ENCODE peak calls at places on chromosomes 12 and 14, in ten cellular contexts. S is neural progenitor cell; T is endothelial cell of umbilical vein; H is CD8-positive, alpha-beta T cell; O is WTC11; J is glutamatergic neuron; F is coronary artery; U is foreskin fibroblast; L is HFFc6; G is pancreas. K is an unnamed sample.
A peak's percentile ranks its signal among the peaks of the same experiment; 100 is the strongest.

GRCh38 chr12:24696800-24697199 is 252.1 kb downstream of the BCAT1 start:
- DNase-seq in L (no peak), U (no peak), T (no peak), H (no peak), F (no peak), G (no peak), J (no peak), O (no peak), S (no peak), K (no peak)

GRCh38 chr12:104494137-104494815 is 37.5 kb downstream of the CHST11 start:
- DNase-seq in G (no peak), T (no peak), J (no peak), H (peak; percentile 59), S (no peak), F (no peak), U (peak; percentile 45), O (no peak), L (no peak), K (no peak)

GRCh38 chr12:9731797-9732196 is 1.1 kb downstream of the CLECL1 start:
- DNase-seq in T (no peak), S (no peak), O (no peak), F (no peak), L (no peak), H (no peak), U (no peak), G (no peak), J (no peak), K (no peak)

GRCh38 chr12:44317651-44318126 is 481.8 kb downstream of the TMEM117 start:
- DNase-seq in S (peak; percentile 65), G (no peak), J (no peak), F (no peak), H (no peak), L (peak; percentile 35), O (peak; percentile 14), U (peak; percentile 57), T (peak; percentile 7), K (no peak)

GRCh38 chr12:25242981-25243764 is 7.6 kb downstream of the KRAS start:
- DNase-seq in L (no peak), J (no peak), S (no peak), U (peak; percentile 19), T (peak; percentile 25), O (no peak), F (no peak), G (no peak), H (no peak), K (no peak)

GRCh38 chr14:23568600-23569310 is 1.2 kb upstream of the AP1G2 start:
- DNase-seq in G (no peak), O (peak; percentile 62), F (no peak), T (no peak), L (no peak), J (peak; percentile 74), U (peak; percentile 39), S (peak; percentile 65), H (no peak), K (no peak)

GRCh38 chr12:99059824-99060526 is 414.9 kb downstream of the APAF1 start:
- DNase-seq in S (peak; percentile 44), O (no peak), L (no peak), U (no peak), T (no peak), G (peak; percentile 2), J (no peak), H (no peak), F (no peak), K (no peak)

GRCh38 chr14:93824518-93825234 is 36.4 kb upstream of the PRIMA1 start:
- DNase-seq in U (no peak), F (no peak), S (no peak), J (no peak), G (no peak), L (no peak), H (no peak), T (no peak), O (no peak), K (no peak)

GRCh38 chr12:31120392-31121008 is 46.8 kb downstream of the DDX11 start:
- DNase-seq in J (no peak), L (no peak), H (no peak), G (no peak), U (no peak), S (peak; percentile 31), F (no peak), O (no peak), T (no peak), K (no peak)

GRCh38 chr12:26936559-26937442 is 980 bp downstream of the INTS13 start:
- DNase-seq in F (no peak), L (no peak), O (no peak), G (no peak), U (peak; percentile 11), J (no peak), H (peak; percentile 9), S (no peak), T (peak; percentile 34), K (no peak)

GRCh38 chr12:13941258-13942249 is 39.8 kb downstream of the GRIN2B start:
- DNase-seq in O (peak; percentile 74), F (no peak), G (peak; percentile 79), J (peak; percentile 50), L (peak; percentile 25), S (peak; percentile 85), H (no peak), U (no peak), T (peak; percentile 1), K (no peak)

GRCh38 chr14:97361181-97361580 is 564.0 kb downstream of the VRK1 start:
- DNase-seq in J (no peak), F (no peak), O (no peak), L (no peak), T (no peak), G (no peak), H (no peak), U (no peak), S (no peak), K (no peak)

GRCh38 chr12:75635606-75636444 is 124.4 kb upstream of the KRR1 start:
- DNase-seq in U (peak; percentile 89), O (no peak), L (peak; percentile 91), G (no peak), F (no peak), H (no peak), S (no peak), J (no peak), T (peak; percentile 74), K (no peak)

GRCh38 chr14:68794856-68795601 is 2.2 kb upstream of the ZFP36L1 start:
- DNase-seq in F (peak; percentile 88), U (peak; percentile 97), H (peak; percentile 45), G (peak; percentile 62), L (peak; percentile 87), O (peak; percentile 64), S (peak; percentile 59), J (peak; percentile 11), T (peak; percentile 67), K (peak; percentile 98)

GRCh38 chr12:39764944-39765560 is 145.4 kb upstream of the ABCD2 start:
- DNase-seq in G (no peak), O (no peak), T (peak; percentile 52), L (peak; percentile 18), U (peak; percentile 59), H (no peak), F (no peak), J (no peak), S (peak; percentile 52), K (peak; percentile 19)

DNA sequence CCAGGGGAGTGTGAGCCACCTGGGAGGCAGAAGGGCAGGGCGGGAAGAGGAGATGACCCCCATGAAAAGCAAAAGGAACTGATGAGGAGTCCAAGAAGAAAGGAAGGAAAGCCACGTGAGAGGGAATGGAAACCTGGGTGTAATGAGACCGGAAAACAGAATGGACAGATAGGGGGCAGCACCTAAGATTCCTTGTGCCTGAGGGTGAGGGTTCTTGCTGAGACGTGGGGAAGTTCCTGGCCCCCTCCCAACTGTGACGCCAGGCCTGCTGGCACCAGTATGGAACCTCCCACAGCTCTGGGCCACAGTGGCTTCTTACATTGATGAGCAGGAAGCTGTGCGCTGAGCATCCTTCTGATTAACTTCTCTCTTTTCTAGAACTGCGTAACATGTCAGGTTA is 30.8 kb downstream of the TTC7B start:
- DNase-seq in T (peak; percentile 37), J (no peak), H (no peak), F (peak; percentile 47), L (no peak), G (no peak), S (no peak), O (peak; percentile 33), U (peak; percentile 39), K (no peak)
- TF ChIP-seq CTCF in T (peak; percentile 34), J (no peak), H (no peak), F (no peak), L (peak; percentile 57), G (no peak), S (peak; percentile 36), O (no peak), U (no peak), K (no peak)

GRCh38 chr14:86640288-86640687 is 1110.3 kb downstream of the FLRT2 start:
- DNase-seq in F (no peak), O (no peak), J (no peak), U (no peak), S (peak; percentile 15), H (no peak), T (no peak), L (no peak), G (no peak), K (no peak)
- TF ChIP-seq CTCF in F (no peak), O (no peak), J (no peak), U (no peak), S (no peak), H (no peak), T (no peak), L (no peak), G (no peak), K (no peak)

DNA sequence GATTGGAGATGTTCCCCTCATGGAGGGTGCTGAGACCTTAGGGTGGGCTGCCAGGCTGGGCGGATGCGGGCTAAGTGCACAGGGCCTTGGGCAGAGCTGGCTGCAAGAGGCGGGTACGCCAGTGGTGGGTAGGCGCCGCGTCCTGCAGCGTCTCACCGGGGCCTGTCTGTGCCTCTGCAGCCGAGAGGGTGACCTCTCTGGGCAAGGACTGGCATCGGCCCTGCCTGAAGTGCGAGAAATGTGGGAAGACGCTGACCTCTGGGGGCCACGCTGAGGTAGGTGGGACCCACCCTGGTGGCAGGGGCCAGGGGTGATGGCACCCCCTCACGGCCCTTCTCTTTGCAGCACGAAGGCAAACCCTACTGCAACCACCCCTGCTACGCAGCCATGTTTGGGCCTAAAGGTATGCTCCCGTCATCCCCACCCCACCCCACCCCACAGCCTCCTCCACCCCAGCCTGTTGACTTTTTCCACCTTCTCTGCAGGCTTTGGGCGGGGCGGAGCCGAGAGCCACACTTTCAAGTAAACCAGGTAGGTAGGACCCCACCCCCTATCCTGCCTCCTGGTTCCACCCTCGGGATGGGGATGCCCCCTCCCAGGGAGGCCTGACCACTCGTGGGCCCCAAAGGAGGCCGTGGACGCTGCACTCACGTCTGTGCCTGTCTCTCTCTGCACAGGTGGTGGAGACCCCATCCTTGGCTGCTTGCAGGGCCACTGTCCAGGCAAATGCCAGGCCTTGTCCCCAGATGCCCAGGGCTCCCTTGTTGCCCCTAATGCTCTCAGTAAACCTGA is 1.5 kb downstream of the CRIP1 start:
- DNase-seq in J (no peak), H (peak; percentile 52), O (no peak), G (no peak), L (no peak), S (no peak), F (no peak), T (no peak), U (no peak), K (no peak)
- TF ChIP-seq CTCF in J (no peak), H (no peak), O (no peak), G (no peak), L (no peak), S (no peak), F (no peak), T (no peak), U (no peak), K (no peak)

GRCh38 chr12:115351513-115352077 is 667.6 kb upstream of the TBX3 start:
- DNase-seq in O (no peak), S (no peak), G (no peak), T (no peak), H (no peak), L (no peak), J (no peak), U (peak; percentile 72), F (no peak), K (peak; percentile 34)
- TF ChIP-seq CTCF in O (no peak), S (no peak), G (no peak), T (no peak), H (no peak), L (no peak), J (no peak), U (no peak), F (no peak), K (no peak)

K was measured in AG09319.